ENCODE peak calls at places on chromosomes 2 and 18, in ten cellular contexts. A, Q, X, H, B, R, Z, Y, M and T are unnamed samples.

GRCh38 chr2:71995067-71995665 is 152.5 kb downstream of the CYP26B1 start:
- DNase-seq in A (no peak), Q (no peak), X (peak; percentile 33), H (peak; percentile 52), B (peak; percentile 50), R (no peak), Z (no peak), Y (peak; percentile 19), M (no peak), T (no peak)

GRCh38 chr18:13416208-13416607 is 197.6 kb downstream of the LDLRAD4 start:
- DNase-seq in A (no peak), Q (no peak), X (no peak), H (no peak), B (no peak), R (no peak), Z (no peak), Y (no peak), M (no peak), T (no peak)

GRCh38 chr2:8740136-8740535 is 58.3 kb downstream of the ID2 start:
- DNase-seq in A (no peak), Q (no peak), X (no peak), H (peak; percentile 17), B (no peak), R (no peak), Z (no peak), Y (peak; percentile 16), M (no peak), T (no peak)

GRCh38 chr2:73009177-73009839 is 62.2 kb downstream of the SFXN5 start:
- DNase-seq in A (no peak), Q (no peak), X (no peak), H (no peak), B (no peak), R (no peak), Z (no peak), Y (no peak), M (no peak), T (no peak)

GRCh38 chr18:56294484-56295183 is 343.8 kb downstream of the TXNL1 start:
- DNase-seq in A (no peak), Q (no peak), X (no peak), H (no peak), B (no peak), R (no peak), Z (no peak), Y (no peak), M (no peak), T (no peak)

GRCh38 chr2:219219781-219220532 is 1.2 kb upstream of the ABCB6 start:
- DNase-seq in A (no peak), Q (no peak), X (no peak), H (no peak), B (no peak), R (no peak), Z (no peak), Y (no peak), M (no peak), T (no peak)

GRCh38 chr2:133422946-133423345 is 145.3 kb downstream of the NCKAP5 start:
- DNase-seq in A (peak; percentile 14), Q (no peak), X (no peak), H (peak; percentile 76), B (no peak), R (no peak), Z (no peak), Y (peak; percentile 79), M (no peak), T (no peak)

GRCh38 chr2:237542001-237542704 is 24.2 kb upstream of the PRLH start:
- DNase-seq in A (no peak), Q (no peak), X (no peak), H (no peak), B (no peak), R (no peak), Z (no peak), Y (no peak), M (no peak), T (no peak)

GRCh38 chr2:156396126-156396525 is 40.1 kb upstream of the GPD2 start:
- DNase-seq in A (no peak), Q (no peak), X (no peak), H (no peak), B (no peak), R (no peak), Z (no peak), Y (peak; percentile 0), M (no peak), T (no peak)

GRCh38 chr2:111226797-111227700 is 106.3 kb downstream of the BCL2L11 start:
- DNase-seq in A (no peak), Q (no peak), X (peak; percentile 17), H (peak; percentile 74), B (no peak), R (no peak), Z (no peak), Y (peak; percentile 48), M (no peak), T (no peak)

GRCh38 chr2:238380785-238381184 is 45.9 kb upstream of the ASB1 start:
- DNase-seq in A (no peak), Q (no peak), X (no peak), H (peak; percentile 57), B (peak; percentile 75), R (no peak), Z (no peak), Y (peak; percentile 60), M (no peak), T (no peak)

GRCh38 chr2:238370482-238371372 is 50.4 kb downstream of the TRAF3IP1 start:
- DNase-seq in A (peak; percentile 43), Q (no peak), X (peak; percentile 37), H (peak; percentile 81), B (peak; percentile 61), R (peak; percentile 61), Z (no peak), Y (peak; percentile 68), M (peak; percentile 21), T (peak; percentile 67)

GRCh38 chr2:232009639-232010274 is 48.2 kb downstream of the DIS3L2 start:
- DNase-seq in A (no peak), Q (no peak), X (no peak), H (peak; percentile 18), B (no peak), R (no peak), Z (no peak), Y (no peak), M (no peak), T (no peak)

GRCh38 chr2:230898661-230899091 is 26.4 kb downstream of the GPR55 start:
- DNase-seq in A (no peak), Q (no peak), X (no peak), H (no peak), B (no peak), R (no peak), Z (no peak), Y (no peak), M (no peak), T (no peak)

GRCh38 chr18:79801217-79801616 is 3.5 kb downstream of the KCNG2 start:
- DNase-seq in A (no peak), Q (no peak), X (no peak), H (no peak), B (no peak), R (no peak), Z (no peak), Y (no peak), M (no peak), T (no peak)

GRCh38 chr2:208265371-208265806 is 666 bp upstream of the PIKFYVE start:
- DNase-seq in A (no peak), Q (peak; percentile 13), X (peak; percentile 2), H (peak; percentile 78), B (peak; percentile 57), R (no peak), Z (no peak), Y (peak; percentile 68), M (peak; percentile 15), T (no peak)

GRCh38 chr2:121099329-121100318 is 185.4 kb downstream of the TFCP2L1 start:
- DNase-seq in A (no peak), Q (no peak), X (no peak), H (no peak), B (peak; percentile 57), R (no peak), Z (no peak), Y (no peak), M (no peak), T (peak; percentile 47)

GRCh38 chr2:230018153-230018552 is 50.6 kb downstream of the SLC16A14 start:
- DNase-seq in A (no peak), Q (no peak), X (peak; percentile 57), H (peak; percentile 88), B (no peak), R (no peak), Z (no peak), Y (peak; percentile 93), M (no peak), T (no peak)

GRCh38 chr2:62577994-62578836 is 72.2 kb upstream of the TMEM17 start:
- DNase-seq in A (no peak), Q (no peak), X (peak; percentile 84), H (peak; percentile 81), B (no peak), R (no peak), Z (no peak), Y (peak; percentile 91), M (no peak), T (no peak)

GRCh38 chr2:167415068-167415467 is 526.8 kb downstream of the XIRP2 start:
- DNase-seq in A (no peak), Q (no peak), X (no peak), H (no peak), B (no peak), R (no peak), Z (no peak), Y (no peak), M (no peak), T (no peak)

GRCh38 chr2:20348542-20348941 is 2.1 kb downstream of the PUM2 start:
- DNase-seq in A (no peak), Q (no peak), X (no peak), H (no peak), B (peak; percentile 62), R (peak; percentile 17), Z (no peak), Y (no peak), M (no peak), T (no peak)

GRCh38 chr2:10493636-10494281 is 45.6 kb upstream of the ODC1 start:
- DNase-seq in A (no peak), Q (peak; percentile 60), X (peak; percentile 99), H (peak; percentile 86), B (no peak), R (no peak), Z (no peak), Y (peak; percentile 80), M (peak; percentile 69), T (peak; percentile 84)

GRCh38 chr2:27249891-27250651 is 12.8 kb downstream of the SLC30A3 start:
- DNase-seq in A (peak; percentile 70), Q (peak; percentile 42), X (no peak), H (peak; percentile 61), B (peak; percentile 86), R (peak; percentile 79), Z (no peak), Y (peak; percentile 41), M (peak; percentile 26), T (peak; percentile 60)

GRCh38 chr2:99975386-99975785 is 167.0 kb downstream of the AFF3 start:
- DNase-seq in A (no peak), Q (no peak), X (peak; percentile 67), H (peak; percentile 37), B (no peak), R (no peak), Z (no peak), Y (peak; percentile 57), M (no peak), T (no peak)